ENCODE peak calls at places on chromosomes 7 and 10, in eight cellular contexts. R, J, Q, L, Y, M, F and N are unnamed samples.

GRCh38 chr7:80181411-80181810 is 46.8 kb downstream of the GNAI1 start:
- DNase-seq in Y (no peak), Q (no peak), R (no peak), M (no peak), L (no peak), J (no peak), F (no peak), N (no peak)

GRCh38 chr7:41029072-41029492 is 673.8 kb downstream of the INHBA start:
- DNase-seq in L (no peak), Q (no peak), F (peak; percentile 99), Y (peak; percentile 89), M (peak; percentile 62), J (no peak), R (peak; percentile 67), N (peak; percentile 87)

GRCh38 chr7:96778263-96778662 is 68.6 kb upstream of the SEM1 start:
- DNase-seq in M (no peak), R (no peak), Q (peak; percentile 2), J (no peak), L (no peak), F (no peak), Y (no peak), N (peak; percentile 32)

GRCh38 chr10:48437546-48437945 is 131.1 kb downstream of the MAPK8 start:
- DNase-seq in F (no peak), L (no peak), Q (no peak), Y (no peak), M (no peak), R (no peak), J (no peak), N (no peak)

GRCh38 chr10:23695825-23696420 is 257.0 kb downstream of the OTUD1 start:
- DNase-seq in M (no peak), Y (no peak), Q (no peak), F (no peak), L (no peak), J (no peak), R (no peak), N (no peak)

GRCh38 chr10:69733791-69734261 is 67.9 kb upstream of the COL13A1 start:
- DNase-seq in Y (peak; percentile 66), F (peak; percentile 78), Q (no peak), M (peak; percentile 31), R (peak; percentile 58), J (no peak), L (no peak), N (peak; percentile 24)

GRCh38 chr7:106165328-106165727 is 53.2 kb upstream of the SYPL1 start:
- DNase-seq in Y (no peak), L (no peak), M (no peak), Q (no peak), F (peak; percentile 35), R (peak; percentile 74), J (no peak), N (peak; percentile 17)

GRCh38 chr7:130273863-130274262 is 7.2 kb downstream of the CPA2 start:
- DNase-seq in R (peak; percentile 80), L (no peak), Q (no peak), F (peak; percentile 68), M (no peak), J (no peak), Y (no peak), N (no peak)

GRCh38 chr7:155470686-155471638 is 13.0 kb downstream of the EN2 start:
- DNase-seq in L (no peak), Q (no peak), R (no peak), J (peak; percentile 49), F (no peak), M (no peak), Y (no peak), N (no peak)

GRCh38 chr10:114301177-114301576 is 62.1 kb downstream of the VWA2 start:
- DNase-seq in F (no peak), Y (peak; percentile 88), J (peak; percentile 48), Q (no peak), L (no peak), M (no peak), R (no peak), N (peak; percentile 67)

DNA sequence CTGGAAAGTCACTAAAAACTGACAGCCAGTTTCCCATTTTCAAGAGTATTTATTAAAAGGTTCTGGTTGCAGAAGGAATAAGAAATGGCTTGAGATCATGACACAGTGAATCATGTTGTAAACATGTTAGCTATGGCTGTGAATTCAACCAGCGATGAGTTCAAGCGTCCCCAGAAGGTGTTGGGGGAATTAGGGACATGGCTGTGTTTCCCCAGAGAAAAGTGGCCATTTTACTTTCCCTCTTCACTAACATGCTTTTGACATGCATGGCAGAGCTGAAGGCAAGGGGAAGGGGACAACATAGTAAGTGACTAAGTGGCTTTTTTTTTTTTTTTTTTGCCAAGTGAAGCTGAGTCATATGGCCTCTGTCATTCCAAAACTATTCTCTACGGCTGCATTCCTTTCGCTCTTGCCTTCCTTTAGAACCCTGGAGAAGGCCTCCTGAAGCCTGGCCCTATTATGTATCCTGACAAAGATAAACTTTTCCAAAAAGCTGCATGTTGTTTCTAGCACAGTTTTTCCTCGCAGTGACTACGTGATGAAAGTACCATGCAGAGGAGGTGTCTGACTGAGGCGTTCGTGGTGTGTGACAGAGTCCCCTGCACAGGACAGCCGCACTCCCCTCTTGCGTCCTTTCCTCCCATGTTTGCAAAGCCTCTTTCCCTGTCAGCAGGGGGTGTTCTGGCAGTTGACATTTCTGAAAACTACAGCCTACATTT is 46.9 kb downstream of the EGFR start:
- DNase-seq in M (peak; percentile 84), Q (no peak), J (no peak), F (peak; percentile 94), Y (peak; percentile 73), R (peak; percentile 89), L (no peak), N (peak; percentile 80)
- TF ChIP-seq CTCF in M (no peak), Q (no peak), J (no peak), F (peak; percentile 25), Y (no peak), R (peak; percentile 28), L (no peak), N (no peak)

GRCh38 chr7:159141159-159141558 is 3.5 kb downstream of the VIPR2 start:
- DNase-seq in L (no peak), J (no peak), Y (no peak), Q (no peak), M (no peak), R (no peak), F (no peak), N (no peak)

GRCh38 chr7:159139202-159139601 is 5.5 kb downstream of the VIPR2 start:
- DNase-seq in L (no peak), Q (no peak), F (no peak), R (no peak), M (no peak), J (no peak), Y (no peak), N (no peak)

GRCh38 chr7:159141660-159142059 is 3.0 kb downstream of the VIPR2 start:
- DNase-seq in Y (no peak), L (no peak), F (no peak), M (no peak), Q (no peak), J (no peak), R (no peak), N (no peak)

GRCh38 chr7:159139639-159140038 is 5.0 kb downstream of the VIPR2 start:
- DNase-seq in F (no peak), Y (no peak), J (no peak), L (no peak), R (no peak), M (no peak), Q (no peak), N (no peak)

GRCh38 chr7:159140170-159140910 is 4.3 kb downstream of the VIPR2 start:
- DNase-seq in Y (no peak), Q (no peak), M (no peak), L (no peak), J (no peak), R (no peak), F (no peak), N (no peak)
- TF ChIP-seq CTCF in Y (no peak), Q (no peak), M (no peak), L (peak; percentile 31), J (no peak), R (no peak), F (no peak), N (no peak)

GRCh38 chr7:91287685-91288084 is 23.5 kb downstream of the FZD1 start:
- DNase-seq in Y (no peak), M (no peak), R (peak; percentile 23), L (no peak), Q (no peak), J (no peak), F (peak; percentile 23), N (no peak)
- TF ChIP-seq CTCF in Y (no peak), M (no peak), R (peak; percentile 15), L (peak; percentile 20), Q (no peak), J (no peak), F (no peak), N (no peak)

GRCh38 chr10:108632044-108632443 is 1291.3 kb downstream of the XPNPEP1 start:
- DNase-seq in M (no peak), L (no peak), Y (no peak), F (no peak), R (no peak), Q (no peak), J (no peak), N (no peak)
- TF ChIP-seq CTCF in M (no peak), L (no peak), Y (no peak), F (no peak), R (no peak), Q (no peak), J (no peak), N (no peak)

DNA sequence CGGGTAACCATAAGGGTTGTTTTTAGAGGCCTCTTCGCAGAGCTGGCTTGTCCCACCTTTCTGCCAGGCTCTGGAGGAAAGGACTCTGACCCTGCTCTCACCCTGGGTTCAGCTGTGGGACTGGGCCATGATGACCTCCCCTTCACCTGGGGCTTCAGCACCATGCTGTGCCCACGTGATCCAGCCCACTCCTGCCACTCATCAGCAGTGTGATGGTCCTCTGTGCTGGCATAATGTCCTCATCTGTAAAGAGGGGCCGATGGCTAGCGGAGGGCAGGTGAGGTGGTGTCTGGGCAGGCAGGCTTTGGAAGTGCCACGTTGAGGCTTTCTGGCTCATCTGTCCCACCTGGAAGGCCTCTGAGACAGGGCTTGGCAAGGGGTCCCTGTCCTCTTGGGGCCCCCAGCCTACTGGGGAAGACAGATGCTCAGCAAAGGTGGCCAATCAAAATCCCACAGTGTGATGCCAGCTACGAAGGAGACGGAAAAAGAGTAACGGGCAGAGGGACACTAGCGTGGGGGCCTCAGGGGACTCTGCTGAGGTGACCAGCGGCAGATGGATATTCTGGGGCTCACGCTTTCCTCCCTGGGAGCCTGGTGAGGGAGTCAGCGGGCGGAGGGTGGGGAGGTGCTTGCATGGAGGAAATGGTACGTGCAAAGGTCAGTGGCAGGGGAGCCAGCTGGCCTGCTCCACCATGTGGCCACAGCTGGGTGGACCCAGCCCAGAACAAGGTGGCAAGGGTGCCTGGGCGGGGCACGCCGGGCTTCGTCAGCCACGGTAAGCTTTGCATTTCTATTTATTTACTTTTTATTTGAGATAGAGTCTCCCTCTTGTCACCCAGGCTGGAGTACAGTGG is 5.4 kb downstream of the LRWD1 start:
- DNase-seq in L (no peak), Q (no peak), R (no peak), J (no peak), Y (no peak), M (no peak), F (no peak), N (no peak)
- TF ChIP-seq CTCF in L (no peak), Q (no peak), R (no peak), J (no peak), Y (no peak), M (no peak), F (no peak), N (no peak)

GRCh38 chr7:21767300-21767900 is 178.3 kb downstream of the CDCA7L start:
- DNase-seq in R (peak; percentile 21), L (peak; percentile 43), M (peak; percentile 90), F (peak; percentile 44), Q (peak; percentile 73), Y (peak; percentile 83), J (no peak), N (peak; percentile 88)
- TF ChIP-seq CTCF in R (peak; percentile 73), L (peak; percentile 95), M (peak; percentile 95), F (peak; percentile 61), Q (peak; percentile 80), Y (peak; percentile 84), J (no peak), N (peak; percentile 85)

GRCh38 chr10:8444630-8445029 is 390.1 kb downstream of the GATA3 start:
- DNase-seq in R (peak; percentile 42), Q (no peak), Y (no peak), M (no peak), J (no peak), F (peak; percentile 20), L (no peak), N (no peak)
- TF ChIP-seq CTCF in R (no peak), Q (no peak), Y (no peak), M (no peak), J (no peak), F (no peak), L (peak; percentile 15), N (no peak)